ENCODE peak calls at places on chromosomes 16 and 17, in ten cellular contexts. X, H, B, Q, S, N, C, M, E and Z are unnamed samples.

GRCh38 chr17:79843917-79844815 is 4.9 kb upstream of the CBX4 start:
- DNase-seq in X (peak; percentile 56), H (peak; percentile 80), B (peak; percentile 73), Q (peak; percentile 53), S (peak; percentile 71), N (no peak), C (no peak), M (peak; percentile 75), E (no peak), Z (peak; percentile 80)

GRCh38 chr17:63221941-63222340 is 224.2 kb downstream of the CYB561 start:
- DNase-seq in X (no peak), H (peak; percentile 15), B (no peak), Q (no peak), S (no peak), N (no peak), C (no peak), M (no peak), E (no peak), Z (no peak)

GRCh38 chr16:70737377-70738082 is 51.7 kb upstream of the MTSS2 start:
- DNase-seq in X (peak; percentile 94), H (peak; percentile 73), B (peak; percentile 83), Q (no peak), S (peak; percentile 74), N (peak; percentile 71), C (peak; percentile 85), M (no peak), E (peak; percentile 67), Z (peak; percentile 79)

GRCh38 chr16:51509336-51509735 is 358.3 kb upstream of the SALL1 start:
- DNase-seq in X (no peak), H (no peak), B (no peak), Q (no peak), S (no peak), N (no peak), C (no peak), M (peak; percentile 17), E (no peak), Z (no peak)

GRCh38 chr17:58176200-58176599 is 9.4 kb downstream of the OR4D2 start:
- DNase-seq in X (peak; percentile 10), H (no peak), B (no peak), Q (no peak), S (no peak), N (no peak), C (no peak), M (no peak), E (no peak), Z (no peak)

GRCh38 chr17:68085751-68086445 is 50.4 kb downstream of the KPNA2 start:
- DNase-seq in X (no peak), H (no peak), B (no peak), Q (peak; percentile 71), S (no peak), N (no peak), C (no peak), M (no peak), E (no peak), Z (no peak)

GRCh38 chr17:34997355-34997862 is 17.1 kb downstream of the LIG3 start:
- DNase-seq in X (peak; percentile 84), H (peak; percentile 79), B (no peak), Q (peak; percentile 31), S (peak; percentile 78), N (peak; percentile 27), C (peak; percentile 78), M (no peak), E (peak; percentile 77), Z (peak; percentile 52)

GRCh38 chr17:17433260-17433659 is 43.5 kb upstream of the MED9 start:
- DNase-seq in X (no peak), H (peak; percentile 65), B (no peak), Q (no peak), S (no peak), N (no peak), C (no peak), M (no peak), E (no peak), Z (no peak)

GRCh38 chr17:31907342-31907975 is 6.0 kb upstream of the UTP6 start:
- DNase-seq in X (peak; percentile 70), H (peak; percentile 81), B (peak; percentile 24), Q (peak; percentile 32), S (peak; percentile 36), N (peak; percentile 27), C (peak; percentile 70), M (no peak), E (peak; percentile 55), Z (peak; percentile 70)

GRCh38 chr17:76370261-76370993 is 14.0 kb upstream of the SPHK1 start:
- DNase-seq in X (peak; percentile 95), H (peak; percentile 61), B (peak; percentile 90), Q (no peak), S (peak; percentile 87), N (peak; percentile 63), C (peak; percentile 94), M (peak; percentile 62), E (peak; percentile 76), Z (peak; percentile 84)

GRCh38 chr17:1002771-1003555 is 6.0 kb downstream of the TIMM22 start:
- DNase-seq in X (peak; percentile 86), H (peak; percentile 27), B (no peak), Q (no peak), S (no peak), N (no peak), C (peak; percentile 68), M (no peak), E (no peak), Z (no peak)

GRCh38 chr17:47320879-47321502 is 2.8 kb upstream of the EFCAB13 start:
- DNase-seq in X (no peak), H (no peak), B (no peak), Q (no peak), S (no peak), N (no peak), C (no peak), M (no peak), E (no peak), Z (no peak)

GRCh38 chr17:47324224-47325020 is 667 bp downstream of the EFCAB13 start:
- DNase-seq in X (peak; percentile 50), H (peak; percentile 67), B (peak; percentile 53), Q (peak; percentile 68), S (peak; percentile 63), N (peak; percentile 52), C (peak; percentile 83), M (peak; percentile 81), E (peak; percentile 65), Z (peak; percentile 82)

GRCh38 chr17:47325176-47325575 is 1.4 kb downstream of the EFCAB13 start:
- DNase-seq in X (no peak), H (no peak), B (no peak), Q (no peak), S (no peak), N (no peak), C (no peak), M (no peak), E (no peak), Z (no peak)

GRCh38 chr17:47318197-47318918 is 5.4 kb upstream of the EFCAB13 start:
- DNase-seq in X (no peak), H (no peak), B (no peak), Q (no peak), S (no peak), N (no peak), C (no peak), M (no peak), E (no peak), Z (no peak)

GRCh38 chr17:47323382-47324223 is at the start of gene EFCAB13:
- DNase-seq in X (peak; percentile 82), H (peak; percentile 92), B (peak; percentile 91), Q (peak; percentile 91), S (peak; percentile 87), N (peak; percentile 79), C (peak; percentile 95), M (peak; percentile 96), E (peak; percentile 88), Z (peak; percentile 90)
- TF ChIP-seq CTCF in X (no peak), H (peak; percentile 22), B (no peak), Q (no peak), S (peak; percentile 54), N (no peak), C (peak; percentile 32), M (peak; percentile 35), E (no peak), Z (peak; percentile 18)

GRCh38 chr17:6994666-6995246 is 1.1 kb upstream of the ALOX12 start:
- DNase-seq in X (no peak), H (no peak), B (no peak), Q (no peak), S (no peak), N (no peak), C (no peak), M (no peak), E (no peak), Z (no peak)

GRCh38 chr17:6995500-6996255 is at the start of gene ALOX12:
- DNase-seq in X (no peak), H (peak; percentile 18), B (peak; percentile 33), Q (peak; percentile 67), S (no peak), N (peak; percentile 46), C (no peak), M (no peak), E (no peak), Z (no peak)

GRCh38 chr17:6986676-6987075 is 9.2 kb upstream of the ALOX12 start:
- DNase-seq in X (no peak), H (no peak), B (no peak), Q (no peak), S (no peak), N (no peak), C (no peak), M (no peak), E (no peak), Z (no peak)

GRCh38 chr17:6994118-6994598 is 1.7 kb upstream of the ALOX12 start:
- DNase-seq in X (no peak), H (no peak), B (no peak), Q (no peak), S (no peak), N (no peak), C (no peak), M (no peak), E (no peak), Z (no peak)

DNA sequence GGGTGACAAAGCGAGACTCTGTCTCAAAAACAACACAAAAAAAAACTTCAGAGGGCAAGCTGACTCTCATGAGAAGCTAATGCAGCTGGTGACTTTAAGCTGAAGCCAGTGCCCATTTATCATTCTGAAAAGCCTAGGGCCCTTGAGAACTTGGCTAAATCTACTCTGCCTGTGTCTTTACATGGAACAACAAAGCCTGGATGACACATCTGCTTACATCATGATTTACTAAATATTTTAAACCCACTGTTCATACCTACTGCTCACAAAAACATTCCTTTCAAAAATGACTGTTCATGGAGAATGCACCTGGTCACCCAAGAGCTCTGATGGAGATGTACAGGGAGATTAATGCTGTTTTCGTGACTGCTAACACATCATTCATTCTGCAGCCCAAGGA is 6.1 kb upstream of the ALOX12 start:
- DNase-seq in X (no peak), H (no peak), B (no peak), Q (no peak), S (no peak), N (no peak), C (no peak), M (no peak), E (no peak), Z (no peak)
- H3K4me3 ChIP-seq in X (no peak overlapping the region), H (no peak overlapping the region), B (no peak overlapping the region), Q (no peak overlapping the region), S (no peak overlapping the region), N (no peak overlapping the region), C (no peak overlapping the region), M (no peak overlapping the region), E (no peak overlapping the region), Z (no peak overlapping the region)

GRCh38 chr16:57938936-57939871 is 31.7 kb downstream of the CNGB1 start:
- DNase-seq in X (peak; percentile 57), H (peak; percentile 19), B (peak; percentile 60), Q (peak; percentile 72), S (peak; percentile 71), N (peak; percentile 79), C (no peak), M (peak; percentile 36), E (peak; percentile 52), Z (peak; percentile 47)
- TF ChIP-seq CTCF in X (peak; percentile 32), H (no peak), B (no peak), Q (no peak), S (no peak), N (no peak), C (no peak), M (peak; percentile 18), E (no peak), Z (no peak)

GRCh38 chr17:19646788-19647696 is 1.5 kb upstream of the ALDH3A2 start:
- DNase-seq in X (peak; percentile 18), H (peak; percentile 85), B (no peak), Q (peak; percentile 40), S (no peak), N (no peak), C (no peak), M (peak; percentile 72), E (no peak), Z (no peak)
- H3K4me3 ChIP-seq in X (no peak overlapping the region), H (no peak overlapping the region), B (peak overlapping the region; percentile 84), Q (no peak overlapping the region), S (no peak overlapping the region), N (no peak overlapping the region), C (peak overlapping the region; percentile 85), M (peak overlapping the region; percentile 82), E (peak overlapping the region; percentile 81), Z (peak overlapping the region; percentile 83)